ENCODE peak calls at places on chromosome 1, in eight cellular contexts. S is Caco-2, W is SK-N-SH, G is kidney epithelial cell, I is esophagus squamous epithelium, H is psoas muscle, R is adrenal gland, E is cardiac muscle cell. O is an unnamed sample.

GRCh38 chr1:36653850-36654249 is 171.1 kb upstream of the CSF3R start:
- DNase-seq in S (no peak), R (peak; percentile 3), H (no peak), G (no peak), E (peak; percentile 82), W (no peak), I (no peak), O (no peak)

GRCh38 chr1:19450811-19451564 is 34.4 kb downstream of the CAPZB start:
- DNase-seq in H (no peak), E (peak; percentile 93), G (peak; percentile 57), W (peak; percentile 46), I (no peak), R (peak; percentile 78), S (no peak), O (no peak)

GRCh38 chr1:235513495-235514366 is 9.5 kb upstream of the B3GALNT2 start:
- DNase-seq in S (no peak), W (peak; percentile 55), R (peak; percentile 67), I (no peak), H (no peak), E (peak; percentile 83), G (no peak), O (peak; percentile 56)

GRCh38 chr1:18107671-18108312 is at the start of gene IGSF21:
- DNase-seq in R (no peak), W (peak; percentile 79), G (no peak), S (no peak), I (no peak), E (no peak), H (no peak), O (peak; percentile 89)

GRCh38 chr1:63051886-63052285 is 268.0 kb downstream of the ATG4C start:
- DNase-seq in H (no peak), G (peak; percentile 67), W (no peak), E (no peak), I (no peak), S (no peak), R (no peak), O (no peak)

GRCh38 chr1:54825696-54826095 is 24.6 kb upstream of the TTC22 start:
- DNase-seq in H (no peak), S (no peak), G (no peak), I (no peak), W (no peak), E (no peak), R (no peak), O (no peak)

GRCh38 chr1:185811062-185811709 is 77.0 kb downstream of the HMCN1 start:
- DNase-seq in R (no peak), H (no peak), E (no peak), S (no peak), I (no peak), G (no peak), W (no peak), O (no peak)

GRCh38 chr1:32791881-32792280 is 25.3 kb downstream of the YARS1 start:
- DNase-seq in S (no peak), I (no peak), R (peak; percentile 19), E (peak; percentile 54), H (no peak), G (no peak), W (no peak), O (no peak)

GRCh38 chr1:12460911-12461621 is 156.9 kb downstream of the DHRS3 start:
- DNase-seq in S (no peak), I (no peak), W (no peak), H (no peak), G (no peak), E (no peak), R (no peak), O (no peak)

GRCh38 chr1:227920426-227920825 is 27.3 kb downstream of the WNT9A start:
- DNase-seq in W (no peak), S (no peak), I (no peak), G (no peak), R (no peak), E (no peak), H (peak; percentile 19), O (peak; percentile 50)

GRCh38 chr1:173884701-173885100 is 16.5 kb downstream of the ZBTB37 start:
- DNase-seq in H (no peak), G (no peak), W (no peak), E (no peak), R (no peak), I (no peak), S (no peak), O (no peak)

GRCh38 chr1:228144213-228145049 is 4.4 kb downstream of the GUK1 start:
- DNase-seq in S (no peak), G (no peak), R (no peak), W (peak; percentile 13), E (no peak), H (no peak), I (no peak), O (peak; percentile 57)

GRCh38 chr1:167207940-167208623 is 12.6 kb upstream of the POU2F1 start:
- DNase-seq in E (no peak), R (no peak), G (no peak), W (no peak), I (no peak), S (no peak), H (no peak), O (no peak)

GRCh38 chr1:34795916-34796315 is 3.1 kb downstream of the GJA4 start:
- DNase-seq in I (no peak), H (no peak), E (no peak), W (no peak), S (no peak), G (no peak), R (no peak), O (no peak)
- H3K4me3 ChIP-seq in I (peak overlapping the region; percentile 44), H (peak overlapping the region; percentile 63), E (no peak overlapping the region), W (no peak overlapping the region), S (no peak overlapping the region), G (no peak overlapping the region), R (no peak overlapping the region), O (no peak overlapping the region)

DNA sequence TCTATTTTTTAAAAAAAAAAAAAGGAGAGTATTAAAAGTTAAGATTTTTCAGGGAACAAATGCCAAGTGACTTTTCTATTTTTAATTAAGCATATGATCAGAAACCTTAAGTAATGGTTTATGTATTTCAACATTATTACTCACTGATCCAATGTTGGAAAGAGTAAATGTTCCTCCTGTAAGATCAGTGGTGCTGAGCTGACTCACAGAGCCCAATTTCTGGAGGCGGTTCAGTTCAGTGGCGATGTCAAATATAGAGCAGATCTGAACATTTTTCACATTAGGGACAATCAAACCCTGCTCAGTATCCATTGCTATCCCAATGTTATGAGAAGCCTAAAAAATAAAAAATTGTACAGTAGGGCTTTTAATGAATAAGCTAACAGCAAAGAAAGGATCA is 28.2 kb upstream of the LRRC39 start:
- DNase-seq in R (no peak), S (no peak), E (no peak), H (no peak), I (no peak), G (no peak), W (no peak), O (no peak)
- H3K36me3 ChIP-seq in R (no peaks in the 10 kb centered on the region), S (no peaks in the 10 kb centered on the region), E (peaks cover 33% of the 10 kb centered on the region), H (peaks cover 73% of the 10 kb centered on the region), I (peaks cover 100% of the 10 kb centered on the region), G (no peaks in the 10 kb centered on the region), W (peaks cover 72% of the 10 kb centered on the region), O (peaks cover 6% of the 10 kb centered on the region)

GRCh38 chr1:207031632-207032258 is 811 bp downstream of the C1orf116 start:
- DNase-seq in E (no peak), H (no peak), W (no peak), S (no peak), I (no peak), G (no peak), R (no peak), O (no peak)
- H3K4me3 ChIP-seq in E (no peak overlapping the region), H (no peak overlapping the region), W (no peak overlapping the region), S (peak overlapping the region; percentile 41), I (peak overlapping the region; percentile 55), G (peak overlapping the region; percentile 12), R (no peak overlapping the region), O (no peak overlapping the region)

GRCh38 chr1:46409063-46409372 is 14.9 kb downstream of the FAAH start:
- DNase-seq in I (no peak), W (no peak), H (no peak), E (no peak), S (no peak), G (no peak), R (no peak), O (no peak)

GRCh38 chr1:46410156-46411009 is 16.3 kb downstream of the FAAH start:
- DNase-seq in E (peak; percentile 49), G (no peak), R (peak; percentile 89), W (no peak), H (peak; percentile 66), S (no peak), I (no peak), O (no peak)

GRCh38 chr1:46412853-46413595 is 18.9 kb downstream of the FAAH start:
- DNase-seq in S (no peak), I (no peak), W (no peak), R (peak; percentile 57), G (no peak), E (no peak), H (peak; percentile 42), O (no peak)

GRCh38 chr1:46411601-46412341 is 17.7 kb downstream of the FAAH start:
- DNase-seq in H (peak; percentile 56), E (no peak), S (no peak), I (no peak), W (peak; percentile 51), R (no peak), G (no peak), O (peak; percentile 96)

DNA sequence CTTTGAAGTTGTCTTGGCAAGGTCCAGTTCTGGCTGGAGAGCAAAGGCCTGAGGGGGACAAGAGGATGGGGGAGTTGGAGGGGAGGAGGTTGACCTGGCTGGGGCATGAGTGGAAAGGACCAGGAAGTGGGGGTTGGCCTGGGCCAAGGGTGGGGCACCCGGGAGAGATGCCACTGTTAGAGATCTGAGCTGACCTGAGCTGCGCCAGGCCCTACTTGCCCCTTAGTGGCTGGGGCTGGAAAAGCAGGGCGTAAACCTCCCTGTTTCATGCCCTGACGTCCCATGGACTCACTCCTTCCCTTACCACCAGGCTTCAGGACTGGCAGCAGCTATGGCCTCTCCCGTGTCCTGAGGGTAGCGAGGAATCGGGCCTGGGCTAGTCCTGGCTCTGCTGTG is 16.9 kb downstream of the FAAH start:
- DNase-seq in R (peak; percentile 55), W (no peak), S (no peak), I (no peak), E (no peak), H (no peak), G (no peak), O (no peak)
- H3K36me3 ChIP-seq in R (no peaks in the 10 kb centered on the region), W (no peaks in the 10 kb centered on the region), S (no peaks in the 10 kb centered on the region), I (peaks cover 53% of the 10 kb centered on the region), E (no peaks in the 10 kb centered on the region), H (peaks cover 38% of the 10 kb centered on the region), G (no peaks in the 10 kb centered on the region), O (peaks cover 19% of the 10 kb centered on the region)

GRCh38 chr1:8426996-8427395 is 109.1 kb downstream of the SLC45A1 start:
- DNase-seq in S (no peak), W (no peak), G (no peak), I (no peak), H (no peak), R (no peak), E (no peak), O (no peak)

GRCh38 chr1:8428441-8428840 is 110.5 kb downstream of the SLC45A1 start:
- DNase-seq in I (no peak), S (no peak), G (no peak), H (no peak), E (no peak), R (no peak), W (no peak), O (no peak)

GRCh38 chr1:8429549-8430105 is 111.7 kb downstream of the SLC45A1 start:
- DNase-seq in E (no peak), W (no peak), R (no peak), H (no peak), S (no peak), I (no peak), G (no peak), O (no peak)

GRCh38 chr1:8427493-8427892 is 109.6 kb downstream of the SLC45A1 start:
- DNase-seq in E (no peak), R (no peak), H (no peak), G (no peak), I (no peak), W (no peak), S (no peak), O (no peak)

GRCh38 chr1:8427986-8428385 is 110.1 kb downstream of the SLC45A1 start:
- DNase-seq in R (no peak), I (no peak), G (no peak), W (no peak), H (peak; percentile 62), E (no peak), S (no peak), O (no peak)
- H3K4me3 ChIP-seq in R (no peak overlapping the region), I (no peak overlapping the region), G (no peak overlapping the region), W (no peak overlapping the region), H (no peak overlapping the region), E (no peak overlapping the region), S (no peak overlapping the region), O (no peak overlapping the region)

O was measured in H7.